ENCODE peak calls at places on chromosomes 3 and 15, in five cellular contexts. B is HCT116; X is CD4-positive, alpha-beta T cell; U is heart left ventricle; N is WERI-Rb-1. G is an unnamed sample.

GRCh38 chr3:73571238-73571741 is 53.5 kb downstream of the PDZRN3 start:
- DNase-seq in N (no peak), U (no peak), X (no peak), B (no peak), G (no peak)

GRCh38 chr3:45462522-45463262 is 74.3 kb downstream of the LARS2 start:
- DNase-seq in U (no peak), B (no peak), N (no peak), X (no peak), G (no peak)

GRCh38 chr3:148631124-148631903 is 66.4 kb upstream of the AGTR1 start:
- DNase-seq in U (no peak), B (no peak), N (peak; percentile 15), X (no peak), G (no peak)

GRCh38 chr3:149494022-149494758 is 19.7 kb downstream of the TM4SF4 start:
- DNase-seq in U (peak; percentile 55), N (peak; percentile 72), B (peak; percentile 42), X (no peak), G (peak; percentile 44)

GRCh38 chr15:29067949-29068348 is 182.2 kb downstream of the APBA2 start:
- DNase-seq in B (no peak), X (no peak), U (no peak), N (no peak), G (no peak)

GRCh38 chr15:65785151-65785550 is 6.9 kb downstream of the DENND4A start:
- DNase-seq in U (no peak), N (no peak), B (no peak), X (no peak), G (no peak)

GRCh38 chr3:122394173-122394572 is 10.2 kb downstream of the FAM162A start:
- DNase-seq in U (no peak), N (no peak), B (no peak), X (no peak), G (no peak)

GRCh38 chr3:123143669-123144411 is 57.9 kb upstream of the SEC22A start:
- DNase-seq in B (no peak), U (no peak), N (peak; percentile 65), X (no peak), G (no peak)

GRCh38 chr3:15933439-15934144 is 135.8 kb upstream of the ANKRD28 start:
- DNase-seq in B (no peak), U (no peak), N (no peak), X (no peak), G (no peak)

GRCh38 chr15:25909806-25910205 is 46.7 kb upstream of the ATP10A start:
- DNase-seq in U (no peak), N (no peak), X (no peak), B (no peak), G (no peak)

GRCh38 chr3:156674911-156675743 is 737 bp downstream of the TIPARP start:
- DNase-seq in U (peak; percentile 75), B (no peak), N (peak; percentile 55), X (peak; percentile 33), G (peak; percentile 53)

GRCh38 chr3:143001034-143001368 is 369 bp upstream of the U2SURP start:
- DNase-seq in X (no peak), B (no peak), N (no peak), U (no peak), G (no peak)

GRCh38 chr15:28006116-28006911 is 92.8 kb downstream of the OCA2 start:
- DNase-seq in N (no peak), B (no peak), U (no peak), X (no peak), G (no peak)

GRCh38 chr15:51076898-51077564 is 17.7 kb downstream of the TNFAIP8L3 start:
- DNase-seq in U (peak; percentile 48), N (no peak), X (no peak), B (no peak), G (no peak)

GRCh38 chr15:55799287-55800212 is 56.6 kb upstream of the PRTG start:
- DNase-seq in X (no peak), N (peak; percentile 78), U (no peak), B (peak; percentile 32), G (peak; percentile 62)

GRCh38 chr3:14514323-14514720 is 25.8 kb downstream of the GRIP2 start:
- DNase-seq in U (peak; percentile 15), X (no peak), N (peak; percentile 1), B (no peak), G (no peak)

GRCh38 chr3:65833761-65834505 is 204.8 kb downstream of the MAGI1 start:
- DNase-seq in X (no peak), N (no peak), B (no peak), U (no peak), G (no peak)

GRCh38 chr3:45124956-45125355 is 21.2 kb downstream of the CDCP1 start:
- DNase-seq in B (no peak), U (no peak), N (no peak), X (no peak), G (no peak)

GRCh38 chr15:72782993-72783562 is 480 bp downstream of the ADPGK start:
- DNase-seq in N (no peak), X (no peak), B (no peak), U (no peak), G (no peak)

GRCh38 chr15:94083467-94083991 is 147.8 kb upstream of the MCTP2 start:
- DNase-seq in N (no peak), U (no peak), X (no peak), B (no peak), G (no peak)

GRCh38 chr3:138492980-138493675 is 58.7 kb downstream of the ESYT3 start:
- DNase-seq in X (no peak), U (no peak), B (no peak), N (no peak), G (no peak)

GRCh38 chr3:104359546-104359945 is 1007.2 kb upstream of the ALCAM start:
- DNase-seq in B (no peak), X (no peak), N (no peak), U (no peak), G (no peak)

GRCh38 chr3:134054231-134054630 is 24.5 kb upstream of the SLCO2A1 start:
- DNase-seq in U (no peak), B (no peak), X (no peak), N (no peak), G (no peak)

GRCh38 chr15:31336943-31337295 is 10.3 kb downstream of the KLF13 start:
- DNase-seq in U (no peak), N (no peak), B (no peak), X (no peak), G (no peak)

GRCh38 chr3:45054196-45054857 is 28.2 kb downstream of the CLEC3B start:
- DNase-seq in U (no peak), N (no peak), B (no peak), X (no peak), G (no peak)

GRCh38 chr3:43194490-43195115 is 88.7 kb upstream of the POMGNT2 start:
- DNase-seq in X (peak; percentile 49), B (no peak), U (no peak), N (no peak), G (no peak)

GRCh38 chr3:141065841-141066592 is 14.9 kb downstream of the SPSB4 start:
- DNase-seq in X (no peak), U (peak; percentile 16), B (no peak), N (no peak), G (no peak)

GRCh38 chr3:16515885-16516420 is 2.5 kb upstream of the RFTN1 start:
- DNase-seq in U (no peak), X (no peak), B (no peak), N (no peak), G (no peak)

GRCh38 chr3:195356151-195357086 is 85.5 kb upstream of the XXYLT1 start:
- DNase-seq in U (peak; percentile 45), X (no peak), B (no peak), N (no peak), G (no peak)

GRCh38 chr15:51931638-51932037 is 39.9 kb downstream of the LEO1 start:
- DNase-seq in B (no peak), X (no peak), N (no peak), U (no peak), G (no peak)

GRCh38 chr15:78668987-78669386 is 28.0 kb upstream of the CHRNB4 start:
- DNase-seq in X (no peak), U (no peak), N (no peak), B (no peak), G (no peak)

GRCh38 chr3:141979050-141979671 is 102.7 kb downstream of the ATP1B3 start:
- DNase-seq in N (no peak), X (no peak), B (peak; percentile 45), U (no peak), G (no peak)

GRCh38 chr3:132606085-132606484 is 9.0 kb downstream of the ACKR4 start:
- DNase-seq in B (no peak), N (no peak), X (no peak), U (no peak), G (no peak)

GRCh38 chr15:36468746-36469145 is 110.7 kb upstream of the CDIN1 start:
- DNase-seq in N (no peak), X (no peak), B (no peak), U (no peak), G (no peak)

DNA sequence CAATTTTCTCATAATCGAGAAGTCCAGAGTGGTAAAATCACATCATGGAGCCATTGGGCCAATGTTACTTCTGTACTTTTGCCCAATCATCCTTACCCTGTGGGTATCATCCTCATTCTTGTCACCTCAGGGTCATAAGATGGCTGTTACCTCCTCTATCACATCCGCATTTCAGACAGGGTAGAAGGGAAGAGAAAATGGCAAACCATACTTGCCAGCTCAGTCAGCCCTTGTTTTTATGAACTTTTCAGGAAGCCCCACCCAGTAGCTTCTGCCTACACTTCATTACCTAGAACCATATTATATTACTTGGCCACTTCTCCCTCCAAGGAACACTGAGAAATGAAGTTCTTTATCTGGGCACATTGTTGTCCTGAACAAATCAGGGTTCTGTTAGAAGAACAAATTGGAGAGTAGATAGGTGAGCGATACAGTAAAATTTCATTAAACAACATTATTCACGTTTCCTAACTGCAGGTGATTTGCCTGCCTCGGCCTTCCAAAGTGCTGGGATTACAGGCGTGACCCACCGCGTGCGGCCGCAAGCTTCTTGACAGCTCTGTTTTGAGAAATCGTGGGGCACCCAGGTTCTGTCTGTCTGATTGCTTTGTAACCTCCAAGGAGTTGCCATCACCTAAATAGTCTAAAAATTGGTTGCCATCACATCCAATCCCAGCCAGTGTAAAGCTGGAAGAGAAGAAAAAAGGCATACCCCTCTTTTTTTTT is 34.5 kb upstream of the RPN1 start:
- DNase-seq in X (no peak), U (no peak), N (no peak), B (no peak), G (no peak)
- TF ChIP-seq CTCF in X (no peak), U (no peak), N (no peak), B (no peak), G (no peak)

GRCh38 chr3:135788978-135789377 is 176.6 kb upstream of the PPP2R3A start:
- DNase-seq in B (no peak), N (no peak), X (no peak), U (no peak), G (no peak)

DNA sequence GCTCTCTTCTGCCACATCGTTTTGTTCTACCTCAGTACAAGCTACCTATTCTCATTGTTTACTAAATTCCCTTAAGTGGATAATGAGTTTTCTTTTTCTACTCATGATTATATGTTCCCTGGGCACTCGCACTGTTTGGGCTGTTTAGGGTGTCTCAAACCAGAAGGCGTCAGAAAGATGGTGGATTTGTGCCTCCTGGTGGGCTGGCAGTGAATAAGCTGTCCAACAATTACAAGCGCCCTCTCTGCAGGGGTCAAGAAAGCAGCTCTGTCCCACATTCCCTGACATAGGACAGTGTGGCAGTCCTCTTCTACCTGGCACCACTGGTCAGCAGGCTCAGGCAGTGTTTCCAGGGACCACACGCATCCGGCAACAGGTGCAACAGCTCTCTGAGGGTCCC is 173.4 kb upstream of the PPP2R3A start:
- DNase-seq in B (no peak), N (peak; percentile 14), X (no peak), U (no peak), G (no peak)
- TF ChIP-seq CTCF in B (peak; percentile 43), N (peak; percentile 44), X (no peak), U (no peak), G (peak; percentile 43)

GRCh38 chr3:39181408-39182335 is 10.7 kb downstream of the XIRP1 start:
- DNase-seq in U (no peak), N (no peak), X (no peak), B (no peak), G (no peak)
- TF ChIP-seq CTCF in U (no peak), N (no peak), X (no peak), B (no peak), G (no peak)

GRCh38 chr3:117355566-117355965 is 646.0 kb downstream of the TUSC7 start:
- DNase-seq in U (no peak), X (no peak), B (no peak), N (peak; percentile 26), G (no peak)
- TF ChIP-seq CTCF in U (no peak), X (no peak), B (peak; percentile 34), N (peak; percentile 58), G (peak; percentile 62)